ENCODE peak calls at places on chromosomes 3 and 15, in seven cellular contexts. One of them, this sample, is unnamed.

GRCh38 chr3:194431553-194431952 is 32.5 kb upstream of the GP5 start:
- DNase-seq in NCI-H1105: no peak
- DNase-seq in prostate gland: no peak
- DNase-seq in fibroblast of pulmonary artery: no peak
- DNase-seq in RWPE2: no peak
- DNase-seq in coronary artery: no peak
- DNase-seq in NCI-H748 treated with DMSO at 0.1 percent for 48 hours: no peak
- DNase-seq in this sample: no peak

GRCh38 chr3:66803206-66803605 is 194.9 kb upstream of the KBTBD8 start:
- DNase-seq in NCI-H1105: no peak
- DNase-seq in prostate gland: no peak
- DNase-seq in fibroblast of pulmonary artery: no peak
- DNase-seq in RWPE2: no peak
- DNase-seq in coronary artery: no peak
- DNase-seq in NCI-H748 treated with DMSO at 0.1 percent for 48 hours: no peak
- DNase-seq in this sample: no peak

GRCh38 chr15:65773386-65774111 is 18.5 kb downstream of the DENND4A start:
- DNase-seq in NCI-H1105: no peak
- DNase-seq in prostate gland: no peak
- DNase-seq in fibroblast of pulmonary artery: no peak
- DNase-seq in RWPE2: no peak
- DNase-seq in coronary artery: no peak
- DNase-seq in NCI-H748 treated with DMSO at 0.1 percent for 48 hours: no peak
- DNase-seq in this sample: no peak

GRCh38 chr3:187368251-187368733 is at the start of gene RTP4:
- DNase-seq in NCI-H1105: no peak
- DNase-seq in prostate gland: peak; percentile 47
- DNase-seq in fibroblast of pulmonary artery: peak; percentile 35
- DNase-seq in RWPE2: no peak
- DNase-seq in coronary artery: no peak
- DNase-seq in NCI-H748 treated with DMSO at 0.1 percent for 48 hours: no peak
- DNase-seq in this sample: peak; percentile 34

GRCh38 chr3:51937611-51938450 is 3.9 kb downstream of the RRP9 start:
- DNase-seq in NCI-H1105: no peak
- DNase-seq in prostate gland: no peak
- DNase-seq in fibroblast of pulmonary artery: no peak
- DNase-seq in RWPE2: no peak
- DNase-seq in coronary artery: peak; percentile 64
- DNase-seq in NCI-H748 treated with DMSO at 0.1 percent for 48 hours: no peak
- DNase-seq in this sample: no peak

GRCh38 chr3:127289646-127290575 is 2.1 kb upstream of the PRR20G start:
- DNase-seq in NCI-H1105: no peak
- DNase-seq in prostate gland: no peak
- DNase-seq in fibroblast of pulmonary artery: no peak
- DNase-seq in RWPE2: no peak
- DNase-seq in coronary artery: no peak
- DNase-seq in NCI-H748 treated with DMSO at 0.1 percent for 48 hours: no peak
- DNase-seq in this sample: no peak

GRCh38 chr3:66338927-66339326 is 118.1 kb downstream of the SLC25A26 start:
- DNase-seq in NCI-H1105: no peak
- DNase-seq in prostate gland: no peak
- DNase-seq in fibroblast of pulmonary artery: peak; percentile 13
- DNase-seq in RWPE2: no peak
- DNase-seq in coronary artery: no peak
- DNase-seq in NCI-H748 treated with DMSO at 0.1 percent for 48 hours: no peak
- DNase-seq in this sample: no peak

GRCh38 chr3:174363256-174363655 is 495.9 kb upstream of the NAALADL2 start:
- DNase-seq in NCI-H1105: no peak
- DNase-seq in prostate gland: no peak
- DNase-seq in fibroblast of pulmonary artery: peak; percentile 9
- DNase-seq in RWPE2: no peak
- DNase-seq in coronary artery: no peak
- DNase-seq in NCI-H748 treated with DMSO at 0.1 percent for 48 hours: no peak
- DNase-seq in this sample: no peak

GRCh38 chr3:159786489-159787181 is 202.0 kb upstream of the IL12A start:
- DNase-seq in NCI-H1105: no peak
- DNase-seq in prostate gland: no peak
- DNase-seq in fibroblast of pulmonary artery: no peak
- DNase-seq in RWPE2: no peak
- DNase-seq in coronary artery: no peak
- DNase-seq in NCI-H748 treated with DMSO at 0.1 percent for 48 hours: no peak
- DNase-seq in this sample: peak; percentile 26

GRCh38 chr15:75712668-75713337 is at the start of gene CSPG4:
- DNase-seq in NCI-H1105: no peak
- DNase-seq in prostate gland: no peak
- DNase-seq in fibroblast of pulmonary artery: peak; percentile 65
- DNase-seq in RWPE2: no peak
- DNase-seq in coronary artery: no peak
- DNase-seq in NCI-H748 treated with DMSO at 0.1 percent for 48 hours: no peak
- DNase-seq in this sample: no peak

GRCh38 chr15:58060575-58060974 is 4.9 kb downstream of the ALDH1A2 start:
- DNase-seq in NCI-H1105: no peak
- DNase-seq in prostate gland: no peak
- DNase-seq in fibroblast of pulmonary artery: no peak
- DNase-seq in RWPE2: no peak
- DNase-seq in coronary artery: no peak
- DNase-seq in NCI-H748 treated with DMSO at 0.1 percent for 48 hours: no peak
- DNase-seq in this sample: no peak

GRCh38 chr3:10011644-10012043 is 14.6 kb upstream of the FANCD2 start:
- DNase-seq in NCI-H1105: no peak
- DNase-seq in prostate gland: no peak
- DNase-seq in fibroblast of pulmonary artery: no peak
- DNase-seq in RWPE2: no peak
- DNase-seq in coronary artery: peak; percentile 74
- DNase-seq in NCI-H748 treated with DMSO at 0.1 percent for 48 hours: no peak
- DNase-seq in this sample: no peak